ENCODE peak calls at places on chromosomes 16 and 17, in six cellular contexts. T is heart right ventricle; X is endodermal cell; V is left ventricle myocardium inferior; G is CD4-positive, CD25-positive, alpha-beta regulatory T cell; L is stomach. K is an unnamed sample. For H3K36me3, the result is how much of the 10 kb centered on the place peaks cover.

GRCh38 chr17:82298538-82299421 is 18.6 kb downstream of the CD7 start:
- DNase-seq in T (no peak), X (no peak), V (no peak), G (no peak), L (no peak), K (no peak)

GRCh38 chr17:46827274-46827673 is 8.8 kb upstream of the WNT3 start:
- DNase-seq in T (no peak), X (no peak), V (no peak), G (no peak), L (no peak), K (no peak)

GRCh38 chr16:81570189-81570846 is 125.7 kb downstream of the CMIP start:
- DNase-seq in T (no peak), X (no peak), V (no peak), G (no peak), L (no peak), K (no peak)

GRCh38 chr16:27273670-27274522 is 5.3 kb upstream of the NSMCE1 start:
- DNase-seq in T (no peak), X (peak), V (no peak), G (peak), L (no peak), K (no peak)

GRCh38 chr16:29821663-29822115 is 1.4 kb downstream of the MVP start:
- DNase-seq in T (no peak), X (no peak), V (no peak), G (no peak), L (peak), K (peak)

GRCh38 chr16:86093801-86094750 is 195.1 kb downstream of the IRF8 start:
- DNase-seq in T (no peak), X (peak), V (no peak), G (no peak), L (no peak), K (no peak)

GRCh38 chr17:72359811-72360210 is 239.0 kb downstream of the SOX9 start:
- DNase-seq in T (no peak), X (no peak), V (no peak), G (no peak), L (no peak), K (no peak)

GRCh38 chr16:64989050-64989449 is 132.8 kb downstream of the CDH11 start:
- DNase-seq in T (no peak), X (no peak), V (no peak), G (no peak), L (no peak), K (no peak)

GRCh38 chr16:87860553-87861299 is 8.6 kb downstream of the SLC7A5 start:
- DNase-seq in T (no peak), X (no peak), V (no peak), G (no peak), L (no peak), K (no peak)

GRCh38 chr17:48543854-48544355 is 1.0 kb downstream of the HOXB2 start:
- DNase-seq in T (peak), X (no peak), V (peak), G (peak), L (no peak), K (no peak)

GRCh38 chr17:42142371-42142896 is 12.4 kb downstream of the RAB5C start:
- DNase-seq in T (no peak), X (no peak), V (no peak), G (no peak), L (no peak), K (no peak)

GRCh38 chr17:31339906-31340661 is 18.7 kb upstream of the EVI2A start:
- DNase-seq in T (no peak), X (no peak), V (no peak), G (no peak), L (no peak), K (no peak)

GRCh38 chr17:44797809-44798208 is 32.3 kb downstream of the GJC1 start:
- DNase-seq in T (no peak), X (peak), V (no peak), G (no peak), L (no peak), K (no peak)

GRCh38 chr16:48814994-48815393 is 205.0 kb upstream of the N4BP1 start:
- DNase-seq in T (no peak), X (no peak), V (no peak), G (no peak), L (no peak), K (no peak)

GRCh38 chr16:29147710-29148425 is 163.0 kb downstream of the LAT start:
- DNase-seq in T (no peak), X (no peak), V (no peak), G (no peak), L (no peak), K (no peak)

GRCh38 chr17:29710891-29711418 is 88.2 kb upstream of the CORO6 start:
- DNase-seq in T (no peak), X (no peak), V (no peak), G (no peak), L (no peak), K (peak)

GRCh38 chr16:31201511-31202401 is 804 bp downstream of the PYCARD start:
- DNase-seq in T (peak), X (peak), V (peak), G (peak), L (peak), K (peak)

GRCh38 chr17:46796524-46796923 is 22.0 kb downstream of the WNT3 start:
- DNase-seq in T (no peak), X (peak), V (no peak), G (no peak), L (no peak), K (no peak)

GRCh38 chr16:65754799-65755691 is 611.4 kb upstream of the CDH5 start:
- DNase-seq in T (no peak), X (no peak), V (no peak), G (no peak), L (no peak), K (no peak)

GRCh38 chr16:720507-720989 is 398 bp upstream of the ANTKMT start:
- DNase-seq in T (no peak), X (peak), V (peak), G (no peak), L (no peak), K (peak)

GRCh38 chr16:27520982-27521673 is 28.6 kb downstream of the GTF3C1 start:
- DNase-seq in T (peak), X (peak), V (peak), G (no peak), L (no peak), K (peak)

GRCh38 chr17:76384222-76384986 is at the start of gene SPHK1:
- DNase-seq in T (peak), X (peak), V (peak), G (peak), L (peak), K (peak)

GRCh38 chr17:69828087-69828486 is 246.9 kb upstream of the KCNJ16 start:
- DNase-seq in T (peak), X (no peak), V (peak), G (no peak), L (peak), K (no peak)

GRCh38 chr17:30476726-30477082 is 504 bp upstream of the GOSR1 start:
- DNase-seq in T (no peak), X (no peak), V (no peak), G (peak), L (no peak), K (no peak)

GRCh38 chr17:57357392-57357784 is 101.1 kb downstream of the MSI2 start:
- DNase-seq in T (peak), X (no peak), V (peak), G (no peak), L (peak), K (no peak)

GRCh38 chr17:79841369-79842135 is 2.3 kb upstream of the CBX4 start:
- DNase-seq in T (no peak), X (peak), V (no peak), G (peak), L (no peak), K (no peak)

GRCh38 chr16:77582956-77583355 is 139.4 kb upstream of the NUDT7 start:
- DNase-seq in T (no peak), X (no peak), V (no peak), G (no peak), L (no peak), K (peak)

GRCh38 chr17:28427372-28427771 is 21.4 kb upstream of the SLC46A1 start:
- DNase-seq in T (no peak), X (no peak), V (no peak), G (no peak), L (no peak), K (no peak)

GRCh38 chr16:65771707-65772106 is 594.8 kb upstream of the CDH5 start:
- DNase-seq in T (no peak), X (no peak), V (no peak), G (no peak), L (no peak), K (no peak)

GRCh38 chr16:84020353-84020752 is 22.2 kb downstream of the SLC38A8 start:
- DNase-seq in T (peak), X (no peak), V (peak), G (no peak), L (no peak), K (no peak)

GRCh38 chr16:84022641-84023040 is 20.0 kb downstream of the SLC38A8 start:
- DNase-seq in T (no peak), X (no peak), V (no peak), G (no peak), L (no peak), K (no peak)

GRCh38 chr16:84018710-84019109 is 23.9 kb downstream of the SLC38A8 start:
- DNase-seq in T (no peak), X (no peak), V (no peak), G (no peak), L (no peak), K (peak)

GRCh38 chr16:84024854-84025253 is 17.7 kb downstream of the SLC38A8 start:
- DNase-seq in T (no peak), X (no peak), V (no peak), G (no peak), L (no peak), K (no peak)

GRCh38 chr16:84021488-84021887 is 21.1 kb downstream of the SLC38A8 start:
- DNase-seq in T (no peak), X (no peak), V (no peak), G (no peak), L (no peak), K (no peak)
- H3K4me3 ChIP-seq in T (no peak), X (no peak), V (no peak), G (no peak), L (no peak), K (no peak)

GRCh38 chr17:38912221-38912813 is 13.1 kb upstream of the LASP1NB start:
- DNase-seq in T (peak), X (peak), V (peak), G (no peak), L (peak), K (no peak)
- H3K36me3 ChIP-seq in T (under half), X (half or more), V (under half), G (half or more), L (under half), K (under half)

GRCh38 chr17:1762233-1762905 is 509 bp downstream of the SERPINF1 start:
- DNase-seq in T (peak), X (peak), V (peak), G (no peak), L (no peak), K (no peak)
- H3K4me3 ChIP-seq in T (peak), X (peak), V (peak), G (no peak), L (peak), K (no peak)

GRCh38 chr17:65278820-65279184 is 141.6 kb downstream of the RGS9 start:
- DNase-seq in T (no peak), X (no peak), V (no peak), G (no peak), L (no peak), K (no peak)

GRCh38 chr17:65278050-65278819 is 141.1 kb downstream of the RGS9 start:
- DNase-seq in T (peak), X (peak), V (no peak), G (no peak), L (peak), K (peak)

GRCh38 chr17:65279456-65279855 is 142.3 kb downstream of the RGS9 start:
- DNase-seq in T (no peak), X (peak), V (no peak), G (no peak), L (no peak), K (peak)

GRCh38 chr17:65277576-65277975 is 140.4 kb downstream of the RGS9 start:
- DNase-seq in T (no peak), X (no peak), V (no peak), G (no peak), L (no peak), K (peak)
- H3K36me3 ChIP-seq in T (under half), X (under half), V (under half), G (under half), L (under half), K (under half)

GRCh38 chr17:40500190-40500589 is 1.2 kb downstream of the TNS4 start:
- DNase-seq in T (no peak), X (peak), V (no peak), G (no peak), L (no peak), K (no peak)
- H3K4me3 ChIP-seq in T (no peak), X (no peak), V (peak), G (no peak), L (no peak), K (no peak)

GRCh38 chr16:4468972-4469371 is 5.5 kb downstream of the NMRAL1 start:
- DNase-seq in T (no peak), X (no peak), V (no peak), G (no peak), L (no peak), K (no peak)
- H3K36me3 ChIP-seq in T (under half), X (under half), V (under half), G (under half), L (under half), K (under half)

GRCh38 chr16:70301121-70301520 is 2.1 kb downstream of the DDX19B start:
- DNase-seq in T (no peak), X (no peak), V (no peak), G (no peak), L (no peak), K (no peak)
- H3K4me3 ChIP-seq in T (no peak), X (peak), V (no peak), G (peak), L (no peak), K (no peak)

GRCh38 chr17:60256174-60256573 is 106.4 kb downstream of the CA4 start:
- DNase-seq in T (no peak), X (no peak), V (no peak), G (no peak), L (no peak), K (no peak)
- H3K36me3 ChIP-seq in T (under half), X (under half), V (half or more), G (under half), L (under half), K (under half)

GRCh38 chr16:71406316-71406715 is 35.5 kb downstream of the TLE7 start:
- DNase-seq in T (no peak), X (no peak), V (no peak), G (no peak), L (no peak), K (no peak)

GRCh38 chr16:71401988-71402387 is 39.9 kb downstream of the TLE7 start:
- DNase-seq in T (no peak), X (no peak), V (no peak), G (no peak), L (no peak), K (no peak)

GRCh38 chr16:71399801-71400563 is 41.5 kb downstream of the CALB2 start:
- DNase-seq in T (no peak), X (no peak), V (no peak), G (no peak), L (no peak), K (no peak)

GRCh38 chr16:71404364-71404763 is 37.5 kb downstream of the TLE7 start:
- DNase-seq in T (no peak), X (no peak), V (no peak), G (no peak), L (no peak), K (no peak)

GRCh38 chr16:71402674-71403073 is 39.2 kb downstream of the TLE7 start:
- DNase-seq in T (no peak), X (no peak), V (no peak), G (no peak), L (no peak), K (no peak)
- H3K4me3 ChIP-seq in T (no peak), X (no peak), V (no peak), G (no peak), L (no peak), K (no peak)

GRCh38 chr17:62052765-62053338 is 12.2 kb downstream of the MED13 start:
- DNase-seq in T (no peak), X (no peak), V (no peak), G (no peak), L (no peak), K (no peak)

GRCh38 chr17:62045517-62045916 is 19.6 kb downstream of the MED13 start:
- DNase-seq in T (no peak), X (no peak), V (no peak), G (no peak), L (no peak), K (no peak)

GRCh38 chr17:62048262-62048661 is 16.8 kb downstream of the MED13 start:
- DNase-seq in T (no peak), X (no peak), V (no peak), G (no peak), L (no peak), K (no peak)

GRCh38 chr17:62051053-62051452 is 14.0 kb downstream of the MED13 start:
- DNase-seq in T (no peak), X (no peak), V (no peak), G (no peak), L (no peak), K (no peak)

DNA sequence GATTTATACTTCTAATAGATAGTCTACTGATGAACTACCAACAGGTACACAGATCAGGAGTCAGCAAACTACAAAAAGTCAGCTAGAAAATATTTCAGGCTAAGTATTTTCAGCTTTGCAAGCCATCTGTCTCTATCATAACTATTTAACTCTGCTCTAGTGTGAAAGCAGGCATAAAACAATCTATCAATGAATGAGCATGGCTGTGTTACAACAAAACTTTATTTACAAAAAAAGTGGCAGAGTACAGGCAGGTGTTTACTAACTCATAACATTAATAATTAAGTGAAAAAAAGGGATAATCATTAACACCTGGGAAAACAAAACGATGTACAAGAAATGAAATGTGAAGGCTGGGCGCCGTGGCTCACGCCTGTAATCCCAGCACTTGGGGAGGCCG is 15.8 kb downstream of the MED13 start:
- DNase-seq in T (no peak), X (no peak), V (no peak), G (no peak), L (no peak), K (no peak)
- H3K36me3 ChIP-seq in T (under half), X (half or more), V (half or more), G (half or more), L (under half), K (under half)

K was measured in mesendoderm.